ENCODE peak calls at places on chromosomes 2 and 18, in seven cellular contexts. One of them, this sample, is unnamed.

GRCh38 chr2:11553661-11554429 is 20.0 kb downstream of the GREB1 start:
- DNase-seq in central memory CD4-positive, alpha-beta T cell: no peak
- DNase-seq in left ventricle myocardium inferior: no peak
- DNase-seq in endothelial cell: no peak
- DNase-seq in left lobe of liver: peak
- DNase-seq in CD8-positive, alpha-beta T cell: no peak
- DNase-seq in LoVo: no peak
- DNase-seq in this sample: no peak

GRCh38 chr2:96359310-96359709 is 23.7 kb downstream of the NCAPH start:
- DNase-seq in central memory CD4-positive, alpha-beta T cell: peak
- DNase-seq in left ventricle myocardium inferior: peak
- DNase-seq in endothelial cell: no peak
- DNase-seq in left lobe of liver: no peak
- DNase-seq in CD8-positive, alpha-beta T cell: peak
- DNase-seq in LoVo: no peak
- DNase-seq in this sample: no peak

GRCh38 chr2:190352668-190353536 is 9.5 kb downstream of the INPP1 start:
- DNase-seq in central memory CD4-positive, alpha-beta T cell: no peak
- DNase-seq in left ventricle myocardium inferior: no peak
- DNase-seq in endothelial cell: no peak
- DNase-seq in left lobe of liver: peak
- DNase-seq in CD8-positive, alpha-beta T cell: no peak
- DNase-seq in LoVo: no peak
- DNase-seq in this sample: no peak

GRCh38 chr2:31138037-31138962 is at the start of gene GALNT14:
- DNase-seq in central memory CD4-positive, alpha-beta T cell: no peak
- DNase-seq in left ventricle myocardium inferior: peak
- DNase-seq in endothelial cell: peak
- DNase-seq in left lobe of liver: peak
- DNase-seq in CD8-positive, alpha-beta T cell: no peak
- DNase-seq in LoVo: no peak
- DNase-seq in this sample: no peak

GRCh38 chr2:159677654-159678053 is 34.7 kb upstream of the MARCHF7 start:
- DNase-seq in central memory CD4-positive, alpha-beta T cell: no peak
- DNase-seq in left ventricle myocardium inferior: no peak
- DNase-seq in endothelial cell: no peak
- DNase-seq in left lobe of liver: no peak
- DNase-seq in CD8-positive, alpha-beta T cell: no peak
- DNase-seq in LoVo: peak
- DNase-seq in this sample: no peak

GRCh38 chr2:38462121-38462634 is 85.1 kb upstream of the ATL2 start:
- DNase-seq in central memory CD4-positive, alpha-beta T cell: no peak
- DNase-seq in left ventricle myocardium inferior: no peak
- DNase-seq in endothelial cell: no peak
- DNase-seq in left lobe of liver: no peak
- DNase-seq in CD8-positive, alpha-beta T cell: no peak
- DNase-seq in LoVo: peak
- DNase-seq in this sample: peak

GRCh38 chr2:236715511-236715961 is 145.9 kb downstream of the ACKR3 start:
- DNase-seq in central memory CD4-positive, alpha-beta T cell: no peak
- DNase-seq in left ventricle myocardium inferior: no peak
- DNase-seq in endothelial cell: no peak
- DNase-seq in left lobe of liver: peak
- DNase-seq in CD8-positive, alpha-beta T cell: no peak
- DNase-seq in LoVo: no peak
- DNase-seq in this sample: no peak

GRCh38 chr2:236061497-236061896 is 106.7 kb downstream of the GBX2 start:
- DNase-seq in central memory CD4-positive, alpha-beta T cell: no peak
- DNase-seq in left ventricle myocardium inferior: no peak
- DNase-seq in endothelial cell: no peak
- DNase-seq in left lobe of liver: no peak
- DNase-seq in CD8-positive, alpha-beta T cell: no peak
- DNase-seq in LoVo: no peak
- DNase-seq in this sample: no peak

GRCh38 chr2:86383844-86384243 is 46.4 kb upstream of the REEP1 start:
- DNase-seq in central memory CD4-positive, alpha-beta T cell: no peak
- DNase-seq in left ventricle myocardium inferior: no peak
- DNase-seq in endothelial cell: no peak
- DNase-seq in left lobe of liver: no peak
- DNase-seq in CD8-positive, alpha-beta T cell: no peak
- DNase-seq in LoVo: no peak
- DNase-seq in this sample: no peak

GRCh38 chr2:232951891-232952290 is 61.2 kb downstream of the NGEF start:
- DNase-seq in central memory CD4-positive, alpha-beta T cell: no peak
- DNase-seq in left ventricle myocardium inferior: no peak
- DNase-seq in endothelial cell: no peak
- DNase-seq in left lobe of liver: no peak
- DNase-seq in CD8-positive, alpha-beta T cell: no peak
- DNase-seq in LoVo: peak
- DNase-seq in this sample: no peak

GRCh38 chr18:23964282-23965238 is 50.0 kb upstream of the TTC39C start:
- DNase-seq in central memory CD4-positive, alpha-beta T cell: peak
- DNase-seq in left ventricle myocardium inferior: no peak
- DNase-seq in endothelial cell: no peak
- DNase-seq in left lobe of liver: no peak
- DNase-seq in CD8-positive, alpha-beta T cell: peak
- DNase-seq in LoVo: no peak
- DNase-seq in this sample: peak

GRCh38 chr2:54540194-54540593 is 84.1 kb downstream of the SPTBN1 start:
- DNase-seq in central memory CD4-positive, alpha-beta T cell: no peak
- DNase-seq in left ventricle myocardium inferior: no peak
- DNase-seq in endothelial cell: no peak
- DNase-seq in left lobe of liver: no peak
- DNase-seq in CD8-positive, alpha-beta T cell: no peak
- DNase-seq in LoVo: no peak
- DNase-seq in this sample: no peak

GRCh38 chr18:49249523-49249922 is 210.9 kb downstream of the DYM start:
- DNase-seq in central memory CD4-positive, alpha-beta T cell: no peak
- DNase-seq in left ventricle myocardium inferior: no peak
- DNase-seq in endothelial cell: no peak
- DNase-seq in left lobe of liver: no peak
- DNase-seq in CD8-positive, alpha-beta T cell: no peak
- DNase-seq in LoVo: no peak
- DNase-seq in this sample: no peak

GRCh38 chr2:71849111-71849510 is 298.6 kb downstream of the CYP26B1 start:
- DNase-seq in central memory CD4-positive, alpha-beta T cell: no peak
- DNase-seq in left ventricle myocardium inferior: no peak
- DNase-seq in endothelial cell: no peak
- DNase-seq in left lobe of liver: peak
- DNase-seq in CD8-positive, alpha-beta T cell: no peak
- DNase-seq in LoVo: no peak
- DNase-seq in this sample: no peak

GRCh38 chr18:48529796-48530195 is 9.0 kb upstream of the CTIF start:
- DNase-seq in central memory CD4-positive, alpha-beta T cell: no peak
- DNase-seq in left ventricle myocardium inferior: no peak
- DNase-seq in endothelial cell: no peak
- DNase-seq in left lobe of liver: no peak
- DNase-seq in CD8-positive, alpha-beta T cell: no peak
- DNase-seq in LoVo: no peak
- DNase-seq in this sample: no peak

GRCh38 chr18:79605481-79605880 is 74.1 kb upstream of the CTDP1 start:
- DNase-seq in central memory CD4-positive, alpha-beta T cell: no peak
- DNase-seq in left ventricle myocardium inferior: no peak
- DNase-seq in endothelial cell: no peak
- DNase-seq in left lobe of liver: no peak
- DNase-seq in CD8-positive, alpha-beta T cell: no peak
- DNase-seq in LoVo: no peak
- DNase-seq in this sample: no peak

GRCh38 chr2:235537186-235537585 is 43.3 kb downstream of the AGAP1 start:
- DNase-seq in central memory CD4-positive, alpha-beta T cell: no peak
- DNase-seq in left ventricle myocardium inferior: no peak
- DNase-seq in endothelial cell: no peak
- DNase-seq in left lobe of liver: no peak
- DNase-seq in CD8-positive, alpha-beta T cell: no peak
- DNase-seq in LoVo: no peak
- DNase-seq in this sample: no peak

GRCh38 chr18:37714621-37715020 is 149.0 kb upstream of the CELF4 start:
- DNase-seq in central memory CD4-positive, alpha-beta T cell: no peak
- DNase-seq in left ventricle myocardium inferior: no peak
- DNase-seq in endothelial cell: no peak
- DNase-seq in left lobe of liver: no peak
- DNase-seq in CD8-positive, alpha-beta T cell: no peak
- DNase-seq in LoVo: no peak
- DNase-seq in this sample: no peak

GRCh38 chr2:236918513-236918912 is 167.2 kb upstream of the COPS8 start:
- DNase-seq in central memory CD4-positive, alpha-beta T cell: no peak
- DNase-seq in left ventricle myocardium inferior: no peak
- DNase-seq in endothelial cell: no peak
- DNase-seq in left lobe of liver: no peak
- DNase-seq in CD8-positive, alpha-beta T cell: no peak
- DNase-seq in LoVo: no peak
- DNase-seq in this sample: no peak

GRCh38 chr2:98548920-98549818 is 59.1 kb downstream of the COA5 start:
- DNase-seq in central memory CD4-positive, alpha-beta T cell: no peak
- DNase-seq in left ventricle myocardium inferior: no peak
- DNase-seq in endothelial cell: no peak
- DNase-seq in left lobe of liver: no peak
- DNase-seq in CD8-positive, alpha-beta T cell: no peak
- DNase-seq in LoVo: no peak
- DNase-seq in this sample: no peak

GRCh38 chr2:7567646-7568045 is 650.4 kb downstream of the RNF144A start:
- DNase-seq in central memory CD4-positive, alpha-beta T cell: peak
- DNase-seq in left ventricle myocardium inferior: no peak
- DNase-seq in endothelial cell: no peak
- DNase-seq in left lobe of liver: no peak
- DNase-seq in CD8-positive, alpha-beta T cell: peak
- DNase-seq in LoVo: no peak
- DNase-seq in this sample: peak

GRCh38 chr2:10960606-10961489 is 49.1 kb downstream of the KCNF1 start:
- DNase-seq in central memory CD4-positive, alpha-beta T cell: no peak
- DNase-seq in left ventricle myocardium inferior: no peak
- DNase-seq in endothelial cell: no peak
- DNase-seq in left lobe of liver: no peak
- DNase-seq in CD8-positive, alpha-beta T cell: no peak
- DNase-seq in LoVo: no peak
- DNase-seq in this sample: no peak

GRCh38 chr2:10185046-10185445 is 62.5 kb downstream of the RRM2 start:
- DNase-seq in central memory CD4-positive, alpha-beta T cell: no peak
- DNase-seq in left ventricle myocardium inferior: no peak
- DNase-seq in endothelial cell: no peak
- DNase-seq in left lobe of liver: no peak
- DNase-seq in CD8-positive, alpha-beta T cell: no peak
- DNase-seq in LoVo: no peak
- DNase-seq in this sample: no peak

GRCh38 chr2:150468350-150468960 is 19.0 kb downstream of the RND3 start:
- DNase-seq in central memory CD4-positive, alpha-beta T cell: no peak
- DNase-seq in left ventricle myocardium inferior: no peak
- DNase-seq in endothelial cell: no peak
- DNase-seq in left lobe of liver: no peak
- DNase-seq in CD8-positive, alpha-beta T cell: no peak
- DNase-seq in LoVo: no peak
- DNase-seq in this sample: no peak

GRCh38 chr2:2846379-2847130 is 515.5 kb upstream of the MYT1L start:
- DNase-seq in central memory CD4-positive, alpha-beta T cell: no peak
- DNase-seq in left ventricle myocardium inferior: peak
- DNase-seq in endothelial cell: no peak
- DNase-seq in left lobe of liver: no peak
- DNase-seq in CD8-positive, alpha-beta T cell: no peak
- DNase-seq in LoVo: no peak
- DNase-seq in this sample: no peak